ENCODE peak calls at places on chromosome 3, in ten cellular contexts. C, U, P, W, M, L, T, H, A and X are unnamed samples.

GRCh38 chr3:9550999-9551398 is 2.6 kb downstream of the LHFPL4 start:
- DNase-seq in C (no peak), U (no peak), P (no peak), W (no peak), M (no peak), L (no peak), T (no peak), H (no peak), A (no peak), X (no peak)

GRCh38 chr3:28940530-28940929 is 340.3 kb upstream of the RBMS3 start:
- DNase-seq in C (peak), U (no peak), P (no peak), W (no peak), M (no peak), L (no peak), T (no peak), H (no peak), A (no peak), X (no peak)

GRCh38 chr3:148970311-148970710 is 21.0 kb upstream of the GYG1 start:
- DNase-seq in C (no peak), U (no peak), P (no peak), W (no peak), M (no peak), L (no peak), T (no peak), H (no peak), A (no peak), X (no peak)

GRCh38 chr3:24598691-24599090 is 104.0 kb upstream of the THRB start:
- DNase-seq in C (no peak), U (no peak), P (peak), W (no peak), M (no peak), L (peak), T (no peak), H (no peak), A (no peak), X (no peak)

GRCh38 chr3:112120485-112120836 is 12.6 kb downstream of the GCSAM start:
- DNase-seq in C (no peak), U (no peak), P (no peak), W (no peak), M (no peak), L (no peak), T (no peak), H (no peak), A (no peak), X (no peak)

GRCh38 chr3:145721273-145721805 is 439.6 kb downstream of the PLOD2 start:
- DNase-seq in C (no peak), U (no peak), P (no peak), W (no peak), M (no peak), L (no peak), T (no peak), H (no peak), A (no peak), X (no peak)

GRCh38 chr3:107412376-107412775 is 35.1 kb downstream of the CCDC54 start:
- DNase-seq in C (no peak), U (peak), P (no peak), W (no peak), M (no peak), L (no peak), T (no peak), H (no peak), A (no peak), X (no peak)

GRCh38 chr3:24185738-24186384 is 240.8 kb downstream of the NR1D2 start:
- DNase-seq in C (peak), U (no peak), P (peak), W (peak), M (peak), L (peak), T (no peak), H (no peak), A (peak), X (no peak)

GRCh38 chr3:126267169-126267975 is 87.0 kb upstream of the ALDH1L1 start:
- DNase-seq in C (peak), U (peak), P (peak), W (peak), M (peak), L (peak), T (peak), H (peak), A (no peak), X (peak)

GRCh38 chr3:128466840-128467541 is at the start of gene DNAJB8:
- DNase-seq in C (no peak), U (no peak), P (no peak), W (no peak), M (no peak), L (no peak), T (no peak), H (no peak), A (no peak), X (no peak)

GRCh38 chr3:32703491-32703968 is 18.5 kb downstream of the CNOT10 start:
- DNase-seq in C (no peak), U (no peak), P (peak), W (no peak), M (no peak), L (peak), T (no peak), H (no peak), A (no peak), X (no peak)

GRCh38 chr3:84487296-84487695 is 471.5 kb upstream of the CADM2 start:
- DNase-seq in C (no peak), U (no peak), P (no peak), W (no peak), M (no peak), L (no peak), T (no peak), H (no peak), A (no peak), X (no peak)

GRCh38 chr3:143171141-143171651 is 51.6 kb downstream of the CHST2 start:
- DNase-seq in C (no peak), U (no peak), P (no peak), W (no peak), M (no peak), L (no peak), T (no peak), H (no peak), A (no peak), X (no peak)

GRCh38 chr3:50652709-50653108 is 22.0 kb upstream of the DOCK3 start:
- DNase-seq in C (no peak), U (no peak), P (peak), W (peak), M (peak), L (peak), T (no peak), H (no peak), A (peak), X (no peak)

GRCh38 chr3:104088738-104089137 is 1278.0 kb upstream of the ALCAM start:
- DNase-seq in C (no peak), U (no peak), P (no peak), W (no peak), M (no peak), L (no peak), T (no peak), H (no peak), A (no peak), X (no peak)

GRCh38 chr3:181727122-181728036 is 15.7 kb downstream of the SOX2 start:
- DNase-seq in C (no peak), U (no peak), P (no peak), W (peak), M (no peak), L (no peak), T (no peak), H (peak), A (no peak), X (no peak)

GRCh38 chr3:187744169-187745151 is 808 bp downstream of the BCL6 start:
- DNase-seq in C (peak), U (peak), P (peak), W (peak), M (peak), L (no peak), T (no peak), H (peak), A (peak), X (no peak)

GRCh38 chr3:143301502-143301901 is 181.9 kb downstream of the CHST2 start:
- DNase-seq in C (no peak), U (no peak), P (no peak), W (no peak), M (no peak), L (no peak), T (no peak), H (no peak), A (no peak), X (no peak)

GRCh38 chr3:56302417-56302816 is 165.8 kb downstream of the ERC2 start:
- DNase-seq in C (no peak), U (no peak), P (no peak), W (no peak), M (no peak), L (no peak), T (no peak), H (no peak), A (no peak), X (no peak)

GRCh38 chr3:99700637-99701268 is 62.4 kb downstream of the COL8A1 start:
- DNase-seq in C (no peak), U (no peak), P (no peak), W (no peak), M (no peak), L (peak), T (no peak), H (no peak), A (no peak), X (no peak)

GRCh38 chr3:24133441-24133840 is 188.4 kb downstream of the NR1D2 start:
- DNase-seq in C (no peak), U (no peak), P (no peak), W (no peak), M (no peak), L (no peak), T (no peak), H (no peak), A (no peak), X (no peak)

GRCh38 chr3:139934557-139935070 is 371 bp upstream of the CLSTN2 start:
- DNase-seq in C (peak), U (peak), P (peak), W (no peak), M (peak), L (no peak), T (no peak), H (peak), A (no peak), X (peak)

GRCh38 chr3:184314700-184315505 is 497 bp downstream of the EIF4G1 start:
- DNase-seq in C (peak), U (peak), P (peak), W (peak), M (peak), L (peak), T (peak), H (peak), A (peak), X (peak)

DNA sequence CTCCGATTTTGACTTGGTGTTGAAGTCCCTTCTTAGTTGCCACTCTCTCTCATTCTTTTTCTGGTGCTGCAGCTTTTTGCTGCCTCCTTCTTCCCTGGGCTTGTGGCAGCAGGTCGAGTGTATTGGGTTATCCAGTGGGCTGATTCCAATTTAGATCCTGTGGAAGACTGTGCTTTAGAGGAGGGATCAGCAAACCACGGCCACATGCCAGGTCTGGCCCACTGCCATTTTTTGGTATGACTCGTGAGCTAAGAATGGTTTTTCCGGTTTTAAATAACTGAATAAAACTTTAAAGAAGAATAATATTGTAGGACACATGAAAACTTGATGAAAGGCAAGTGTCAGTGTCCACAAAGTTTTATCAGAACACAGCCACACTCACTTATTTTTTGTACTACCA is 330.5 kb downstream of the ROBO2 start:
- DNase-seq in C (peak), U (no peak), P (no peak), W (no peak), M (no peak), L (no peak), T (no peak), H (no peak), A (no peak), X (no peak)
- TF ChIP-seq EP300 in C (no peak), U (no peak), P (no peak), W (no peak), M (no peak), L (no peak), T (no peak), H (no peak), A (no peak), X (no peak)

GRCh38 chr3:46909535-46910161 is 32.1 kb downstream of the PTH1R start:
- DNase-seq in C (peak), U (peak), P (peak), W (peak), M (peak), L (peak), T (peak), H (peak), A (peak), X (no peak)
- TF ChIP-seq EP300 in C (no peak), U (no peak), P (no peak), W (no peak), M (no peak), L (no peak), T (no peak), H (no peak), A (no peak), X (no peak)

GRCh38 chr3:20225769-20226168 is 39.8 kb upstream of the SGO1 start:
- DNase-seq in C (no peak), U (no peak), P (peak), W (no peak), M (no peak), L (peak), T (no peak), H (no peak), A (peak), X (no peak)
- TF ChIP-seq EP300 in C (no peak), U (no peak), P (no peak), W (no peak), M (no peak), L (no peak), T (no peak), H (no peak), A (no peak), X (no peak)

DNA sequence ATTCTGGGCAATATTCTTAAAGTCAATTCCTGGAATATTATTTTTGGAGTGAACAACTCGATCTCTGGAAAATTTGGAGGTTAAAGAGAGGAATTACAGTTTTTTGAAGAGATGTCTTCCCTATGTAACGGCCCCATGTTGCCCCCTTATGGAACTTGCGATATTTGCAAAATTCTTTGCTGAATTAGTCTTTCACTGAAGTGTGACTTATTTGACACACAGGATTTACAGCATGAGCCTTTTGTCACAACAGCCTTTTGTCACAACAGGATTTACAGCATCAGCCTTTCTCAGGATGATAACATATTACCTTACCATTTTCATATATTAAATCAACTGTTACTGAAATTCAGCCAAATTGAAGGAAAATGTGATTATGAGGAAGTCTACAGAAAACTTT is 37.8 kb upstream of the SPTSSB start:
- DNase-seq in C (no peak), U (no peak), P (peak), W (no peak), M (no peak), L (peak), T (no peak), H (no peak), A (no peak), X (no peak)
- TF ChIP-seq EP300 in C (no peak), U (no peak), P (no peak), W (no peak), M (no peak), L (no peak), T (no peak), H (no peak), A (no peak), X (no peak)

GRCh38 chr3:172946061-172946460 is 195.0 kb downstream of the SPATA16 start:
- DNase-seq in C (no peak), U (no peak), P (no peak), W (no peak), M (no peak), L (no peak), T (no peak), H (no peak), A (no peak), X (peak)
- TF ChIP-seq EP300 in C (no peak), U (no peak), P (no peak), W (no peak), M (no peak), L (no peak), T (no peak), H (no peak), A (no peak), X (no peak)

GRCh38 chr3:68067314-68067713 is 412.9 kb upstream of the SUCLG2 start:
- DNase-seq in C (no peak), U (no peak), P (no peak), W (no peak), M (no peak), L (no peak), T (no peak), H (no peak), A (no peak), X (no peak)
- TF ChIP-seq EP300 in C (no peak), U (no peak), P (no peak), W (no peak), M (no peak), L (no peak), T (no peak), H (no peak), A (no peak), X (no peak)

DNA sequence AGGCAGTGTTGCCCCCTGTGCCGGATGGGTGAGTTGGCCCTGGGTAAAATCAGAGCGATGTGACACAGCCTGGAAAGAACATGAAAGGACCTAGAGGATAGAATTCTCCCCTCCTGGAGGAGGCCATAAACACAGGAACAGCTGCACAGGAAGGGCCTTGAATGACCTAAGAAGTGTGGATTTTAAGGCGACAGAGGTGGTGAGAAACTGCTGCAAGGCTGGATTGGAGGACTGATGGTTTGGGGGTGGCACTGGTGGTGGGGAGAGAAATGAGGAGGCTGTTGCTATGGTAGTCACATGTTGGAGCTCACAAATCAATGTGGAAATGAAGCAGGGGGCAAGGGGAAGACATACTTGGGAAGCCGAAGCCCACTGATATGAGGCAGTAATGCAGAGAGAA is 13.8 kb downstream of the XIRP1 start:
- DNase-seq in C (no peak), U (no peak), P (no peak), W (no peak), M (no peak), L (no peak), T (no peak), H (no peak), A (no peak), X (no peak)
- TF ChIP-seq EP300 in C (no peak), U (no peak), P (no peak), W (no peak), M (no peak), L (no peak), T (no peak), H (peak), A (no peak), X (no peak)